ENCODE peak calls at places on chromosomes 5 and 9, in five cellular contexts. L, R, B, A and Y are unnamed samples.

GRCh38 chr9:135038826-135039225 is 48.6 kb upstream of the OLFM1 start:
- DNase-seq in L (no peak), R (no peak), B (peak), A (no peak), Y (no peak)

GRCh38 chr9:129164246-129164930 is 13.7 kb downstream of the IER5L start:
- DNase-seq in L (peak), R (no peak), B (no peak), A (no peak), Y (no peak)

GRCh38 chr5:89499787-89500186 is 616.8 kb upstream of the MEF2C start:
- DNase-seq in L (no peak), R (no peak), B (no peak), A (no peak), Y (no peak)

GRCh38 chr9:93354451-93354850 is 97.0 kb upstream of the FAM120A start:
- DNase-seq in L (peak), R (no peak), B (no peak), A (no peak), Y (no peak)

GRCh38 chr5:143063175-143063970 is 293.2 kb downstream of the ARHGAP26 start:
- DNase-seq in L (peak), R (no peak), B (no peak), A (no peak), Y (no peak)

GRCh38 chr5:3092664-3093063 is 341.2 kb upstream of the IRX2 start:
- DNase-seq in L (no peak), R (no peak), B (no peak), A (no peak), Y (no peak)

GRCh38 chr5:82806513-82806912 is 270.7 kb downstream of the TMEM167A start:
- DNase-seq in L (no peak), R (no peak), B (no peak), A (no peak), Y (no peak)

GRCh38 chr9:34170252-34170915 is 8.5 kb upstream of the UBAP1 start:
- DNase-seq in L (no peak), R (no peak), B (no peak), A (no peak), Y (no peak)

GRCh38 chr9:137487454-137488329 is 28.6 kb upstream of the NSMF start:
- DNase-seq in L (no peak), R (no peak), B (no peak), A (peak), Y (no peak)

GRCh38 chr5:73701566-73701965 is 75.6 kb downstream of the ARHGEF28 start:
- DNase-seq in L (peak), R (no peak), B (no peak), A (peak), Y (no peak)

GRCh38 chr5:64939772-64940510 is 171.2 kb downstream of the CWC27 start:
- DNase-seq in L (peak), R (no peak), B (no peak), A (no peak), Y (no peak)

GRCh38 chr9:18032636-18033035 is 441.3 kb upstream of the ADAMTSL1 start:
- DNase-seq in L (no peak), R (no peak), B (no peak), A (no peak), Y (no peak)

GRCh38 chr9:4674783-4675182 is 4.6 kb upstream of the CDC37L1 start:
- DNase-seq in L (peak), R (no peak), B (no peak), A (no peak), Y (no peak)

GRCh38 chr9:93118863-93119702 is 15.0 kb downstream of the NINJ1 start:
- DNase-seq in L (no peak), R (no peak), B (no peak), A (no peak), Y (peak)

GRCh38 chr5:35198096-35198495 is 32.2 kb downstream of the PRLR start:
- DNase-seq in L (peak), R (no peak), B (no peak), A (peak), Y (no peak)

GRCh38 chr5:94618493-94619328 is at the start of the genes KIAA0825 and SLF1:
- DNase-seq in L (peak), R (peak), B (peak), A (peak), Y (peak)
- TF ChIP-seq CTCF in L (no peak), R (no peak), B (no peak), A (no peak), Y (no peak)

GRCh38 chr5:122902263-122902662 is 56.9 kb downstream of the SNX24 start:
- DNase-seq in L (no peak), R (no peak), B (no peak), A (no peak), Y (no peak)

GRCh38 chr5:122897283-122897602 is 51.8 kb downstream of the SNX24 start:
- DNase-seq in L (no peak), R (no peak), B (no peak), A (no peak), Y (no peak)

GRCh38 chr5:122895141-122895540 is 49.7 kb downstream of the SNX24 start:
- DNase-seq in L (no peak), R (no peak), B (no peak), A (no peak), Y (no peak)

GRCh38 chr5:122901346-122901745 is 55.9 kb downstream of the SNX24 start:
- DNase-seq in L (no peak), R (no peak), B (no peak), A (no peak), Y (no peak)

GRCh38 chr5:122896598-122897282 is 51.3 kb downstream of the SNX24 start:
- DNase-seq in L (peak), R (no peak), B (no peak), A (no peak), Y (no peak)
- TF ChIP-seq CTCF in L (peak), R (peak), B (no peak), A (peak), Y (peak)

DNA sequence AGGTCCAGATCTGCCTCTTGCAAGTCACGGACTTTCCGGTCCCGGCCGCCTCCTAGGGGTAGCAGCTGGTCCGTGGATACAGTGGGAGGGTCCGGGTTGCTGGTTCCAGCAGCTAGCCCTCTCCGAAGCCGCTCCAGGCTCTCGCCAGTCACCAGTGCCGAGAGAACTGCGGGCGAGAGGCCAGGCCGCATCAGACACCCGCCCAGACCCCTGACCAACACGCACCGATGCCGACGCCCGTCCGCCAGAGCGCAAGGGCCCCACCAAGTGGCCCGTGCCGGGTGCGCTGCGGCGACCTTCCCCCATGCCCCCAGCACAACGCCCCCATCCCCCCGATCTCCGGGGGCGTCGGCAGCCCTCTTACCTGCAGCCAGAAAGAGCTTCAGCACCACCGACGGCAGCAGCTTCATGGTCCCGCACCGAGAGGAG is 470 bp downstream of the HBEGF start:
- DNase-seq in L (peak), R (peak), B (peak), A (no peak), Y (peak)
- TF ChIP-seq CTCF in L (peak), R (peak), B (no peak), A (peak), Y (no peak)

DNA sequence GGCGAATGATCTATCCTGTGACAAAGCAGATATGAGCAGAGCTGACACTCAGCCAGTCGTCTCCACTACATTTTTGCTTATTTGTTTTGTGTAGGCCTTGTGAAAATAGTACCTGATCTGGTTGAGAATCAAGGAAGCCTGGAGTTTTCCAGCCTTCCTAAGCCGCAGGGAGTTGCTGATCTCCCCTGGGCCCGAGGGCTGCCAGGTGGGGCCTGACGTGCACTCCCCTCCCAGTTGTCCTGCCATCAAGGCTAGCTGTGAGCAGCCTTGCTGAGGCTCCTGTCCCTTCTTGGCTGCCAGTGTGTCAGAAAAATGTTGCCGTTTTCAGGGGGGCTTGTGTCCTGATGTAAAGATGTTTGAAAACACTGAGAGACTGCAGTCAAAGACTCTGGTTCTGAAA is 102.4 kb downstream of the SMARCA2 start:
- DNase-seq in L (no peak), R (no peak), B (no peak), A (no peak), Y (no peak)
- TF ChIP-seq CTCF in L (no peak), R (no peak), B (no peak), A (no peak), Y (no peak)

DNA sequence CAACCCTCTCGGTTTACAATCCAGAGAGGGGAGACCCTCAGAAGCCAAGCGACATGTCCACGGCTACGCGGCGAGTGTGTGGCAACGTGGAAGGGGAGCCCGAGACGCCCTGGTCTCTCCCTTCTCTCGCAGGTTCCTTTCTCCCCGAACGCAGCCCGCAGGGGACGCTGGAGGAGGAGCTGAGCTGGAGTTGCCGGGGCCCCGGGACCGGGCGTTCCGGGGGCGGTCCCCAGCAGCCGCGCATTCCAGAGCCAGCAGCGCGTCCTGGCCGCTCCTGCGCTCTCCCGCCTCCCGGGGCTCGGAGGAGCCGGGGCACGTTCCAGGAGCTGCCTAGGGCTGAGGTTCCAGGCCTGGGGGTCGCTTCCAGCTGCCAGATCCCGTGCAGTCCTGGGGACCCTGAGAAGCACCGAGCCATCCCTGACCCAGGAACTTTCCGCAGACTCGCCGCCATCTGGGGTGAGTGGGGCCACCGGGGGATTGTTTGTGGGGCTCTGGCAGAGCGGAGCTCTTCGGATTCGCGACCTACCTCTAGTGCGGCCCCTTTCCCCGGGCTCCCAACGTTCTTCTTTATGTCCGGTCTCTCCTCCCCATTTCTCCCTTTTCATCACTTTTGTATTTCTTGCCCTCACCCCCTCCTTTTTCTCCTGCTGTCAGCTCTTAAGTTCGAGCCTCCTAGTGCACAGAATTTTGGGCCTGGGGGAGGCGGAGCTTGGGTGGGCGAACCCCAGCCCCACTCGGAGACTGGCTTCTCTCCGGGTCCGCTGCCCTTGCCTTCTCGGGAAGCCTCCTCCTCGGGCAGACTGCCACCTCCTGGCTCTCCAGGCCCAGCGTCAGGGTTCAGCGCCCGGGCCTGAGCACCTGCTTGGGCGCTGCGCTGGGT is at the start of gene SMIM3:
- DNase-seq in L (peak), R (peak), B (peak), A (no peak), Y (peak)
- TF ChIP-seq CTCF in L (peak), R (peak), B (no peak), A (peak), Y (peak)

GRCh38 chr5:93789173-93790070 is 48.0 kb upstream of the POU5F2 start:
- DNase-seq in L (peak), R (no peak), B (no peak), A (peak), Y (no peak)
- TF ChIP-seq CTCF in L (no peak), R (no peak), B (no peak), A (peak), Y (no peak)

GRCh38 chr5:42970636-42971559 is 69.2 kb downstream of the ANXA2R start:
- DNase-seq in L (no peak), R (no peak), B (no peak), A (no peak), Y (peak)
- TF ChIP-seq CTCF in L (peak), R (peak), B (no peak), A (no peak), Y (no peak)